ENCODE peak calls at places on chromosomes 13 and 19, in four cellular contexts. G is H9; R is left lung; D is CD8-positive, alpha-beta T cell. H is an unnamed sample.

GRCh38 chr13:48542581-48543341 is 9.9 kb upstream of the RCBTB2 start:
- DNase-seq in G (peak), R (peak), D (no peak), H (no peak)

GRCh38 chr13:77698211-77699058 is 948 bp downstream of the SLAIN1 start:
- DNase-seq in G (peak), R (peak), D (peak), H (no peak)

GRCh38 chr13:36105726-36106125 is 25.5 kb downstream of the DCLK1 start:
- DNase-seq in G (no peak), R (no peak), D (no peak), H (no peak)

GRCh38 chr13:48000559-48001126 is 430 bp downstream of the SUCLA2 start:
- DNase-seq in G (peak), R (peak), D (no peak), H (no peak)

GRCh38 chr19:53552001-53552721 is 14.2 kb downstream of the ZNF331 start:
- DNase-seq in G (no peak), R (no peak), D (no peak), H (no peak)

GRCh38 chr13:78193853-78194252 is 275.2 kb upstream of the EDNRB start:
- DNase-seq in G (no peak), R (no peak), D (no peak), H (no peak)

GRCh38 chr13:59643239-59643865 is 520.4 kb downstream of the DIAPH3 start:
- DNase-seq in G (no peak), R (no peak), D (no peak), H (no peak)

GRCh38 chr19:277581-278165 is 13.5 kb downstream of the PLPP2 start:
- DNase-seq in G (peak), R (no peak), D (no peak), H (no peak)

GRCh38 chr19:3328743-3329142 is 37.6 kb upstream of the NFIC start:
- DNase-seq in G (no peak), R (no peak), D (no peak), H (no peak)

GRCh38 chr19:33125929-33126388 is 6.0 kb upstream of the WDR88 start:
- DNase-seq in G (peak), R (peak), D (peak), H (no peak)

GRCh38 chr13:89628567-89628966 is 1718.9 kb upstream of the MIR17HG start:
- DNase-seq in G (no peak), R (no peak), D (no peak), H (no peak)

GRCh38 chr19:11460207-11460606 is 20.6 kb downstream of the ELAVL3 start:
- DNase-seq in G (no peak), R (no peak), D (no peak), H (no peak)

GRCh38 chr13:99389520-99390304 is 82.5 kb upstream of the GPR183 start:
- DNase-seq in G (no peak), R (no peak), D (peak), H (no peak)

GRCh38 chr19:38229585-38230073 is 5.6 kb upstream of the DPF1 start:
- DNase-seq in G (peak), R (no peak), D (peak), H (no peak)

GRCh38 chr19:33840783-33841182 is 44.1 kb downstream of the KCTD15 start:
- DNase-seq in G (no peak), R (no peak), D (no peak), H (no peak)

GRCh38 chr13:33642374-33643065 is 175.4 kb upstream of the RFC3 start:
- DNase-seq in G (no peak), R (no peak), D (no peak), H (no peak)

GRCh38 chr13:51004111-51004865 is 94.7 kb downstream of the RNASEH2B start:
- DNase-seq in G (peak), R (no peak), D (no peak), H (no peak)

GRCh38 chr19:18590273-18591272 is 2.0 kb downstream of the REX1BD start:
- DNase-seq in G (peak), R (peak), D (no peak), H (no peak)

GRCh38 chr19:35117017-35117570 is 1.5 kb downstream of the FXYD3 start:
- DNase-seq in G (no peak), R (no peak), D (no peak), H (no peak)
- H3K27ac ChIP-seq in G (no peak), R (no peak), D (no peak), H (peak)

DNA sequence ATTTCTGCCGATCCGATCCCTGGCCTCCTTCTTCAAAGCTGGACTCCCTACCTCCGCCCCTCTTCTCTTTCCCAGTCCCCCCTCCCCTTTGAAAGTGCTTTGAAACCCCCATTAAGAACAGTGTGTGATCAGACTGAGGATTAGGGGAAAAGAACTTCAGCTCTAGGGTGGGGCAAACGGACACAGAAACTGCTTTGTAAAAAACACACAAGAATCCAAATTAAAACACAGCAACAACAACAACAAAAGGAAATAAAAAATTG is 1.4 kb downstream of the SPRY2 start:
- DNase-seq in G (no peak), R (no peak), D (no peak), H (no peak)
- H3K27ac ChIP-seq in G (no peak), R (peak), D (no peak), H (peak)

GRCh38 chr13:97240789-97241734 is 18.9 kb downstream of the MBNL2 start:
- DNase-seq in G (no peak), R (no peak), D (no peak), H (no peak)

GRCh38 chr13:97243915-97244820 is 22.0 kb downstream of the MBNL2 start:
- DNase-seq in G (no peak), R (no peak), D (no peak), H (no peak)

GRCh38 chr13:97242755-97243497 is 20.8 kb downstream of the MBNL2 start:
- DNase-seq in G (no peak), R (no peak), D (no peak), H (no peak)

GRCh38 chr13:97239943-97240788 is 18.0 kb downstream of the MBNL2 start:
- DNase-seq in G (no peak), R (no peak), D (no peak), H (no peak)

DNA sequence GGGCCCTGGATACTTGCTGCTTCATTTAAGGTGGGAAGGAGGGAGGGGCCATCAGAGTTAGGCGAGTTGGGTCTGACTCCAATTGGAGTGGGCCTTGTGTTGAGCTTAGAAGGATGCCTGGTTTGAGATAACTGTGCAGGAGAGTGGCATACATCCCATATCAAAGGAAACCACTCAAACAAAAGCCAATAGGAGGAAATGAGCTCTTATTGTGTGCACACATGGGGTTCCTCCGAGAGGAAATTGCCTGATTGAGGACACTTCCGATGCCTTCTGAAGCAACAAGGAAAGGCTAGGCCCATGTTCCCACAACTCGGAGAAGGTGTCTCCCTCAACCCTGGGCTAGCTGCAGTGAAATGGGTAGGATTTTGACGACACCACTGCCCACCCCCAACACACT is 19.6 kb downstream of the MBNL2 start:
- DNase-seq in G (no peak), R (no peak), D (no peak), H (no peak)
- H3K27ac ChIP-seq in G (no peak), R (no peak), D (no peak), H (peak)

GRCh38 chr13:28641600-28641926 is 17.4 kb upstream of the POMP start:
- DNase-seq in G (no peak), R (no peak), D (no peak), H (no peak)

GRCh38 chr13:28637714-28638355 is 21.1 kb upstream of the POMP start:
- DNase-seq in G (no peak), R (no peak), D (no peak), H (no peak)

GRCh38 chr13:28638756-28639155 is 20.2 kb upstream of the POMP start:
- DNase-seq in G (no peak), R (no peak), D (no peak), H (no peak)

GRCh38 chr13:28636677-28637317 is 22.1 kb upstream of the POMP start:
- DNase-seq in G (peak), R (no peak), D (peak), H (peak)

DNA sequence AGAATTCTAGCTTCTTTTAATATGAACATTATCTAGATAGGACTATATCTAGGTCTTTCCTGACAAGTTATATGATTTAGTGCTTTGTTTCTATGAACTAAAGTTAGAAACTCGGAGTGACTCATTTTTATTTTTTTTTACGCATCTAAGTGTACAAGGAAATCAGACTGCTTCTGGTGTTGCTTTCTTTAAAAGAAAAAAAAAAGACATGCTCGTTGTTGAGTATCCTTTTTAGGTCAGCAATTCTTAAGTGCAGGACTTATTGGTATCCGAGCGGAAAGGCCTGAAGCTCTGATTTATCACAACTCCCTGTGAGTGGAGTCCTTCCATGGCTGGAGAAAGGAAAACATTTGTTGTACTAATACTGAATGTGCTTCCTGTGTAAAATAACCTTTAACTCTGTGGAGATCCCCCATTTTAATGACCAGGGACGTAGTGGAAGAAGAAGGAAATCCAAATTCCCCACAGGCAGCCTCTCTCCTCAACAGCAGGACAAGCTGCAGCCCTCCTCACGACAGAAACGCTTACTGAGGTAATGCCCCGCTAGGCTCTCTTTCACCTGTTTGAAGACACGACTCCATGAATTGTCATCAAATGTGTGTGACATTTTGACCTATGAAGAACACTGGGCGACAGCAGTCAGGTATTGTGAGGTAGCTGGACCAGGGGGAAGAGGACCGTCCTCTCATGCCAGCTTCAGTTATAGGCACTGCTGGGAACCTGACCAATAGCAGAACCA is 17.9 kb upstream of the POMP start:
- DNase-seq in G (no peak), R (no peak), D (no peak), H (no peak)
- H3K27ac ChIP-seq in G (no peak), R (no peak), D (no peak), H (peak)

GRCh38 chr19:42325308-42325895 is at the start of gene MEGF8:
- DNase-seq in G (peak), R (peak), D (peak), H (peak)

GRCh38 chr19:42323852-42324654 is 1.4 kb upstream of the MEGF8 start:
- DNase-seq in G (no peak), R (no peak), D (peak), H (no peak)

GRCh38 chr19:42323473-42323851 is 2.0 kb upstream of the MEGF8 start:
- DNase-seq in G (peak), R (no peak), D (no peak), H (no peak)

GRCh38 chr19:42325896-42326771 is 699 bp downstream of the MEGF8 start:
- DNase-seq in G (peak), R (no peak), D (no peak), H (no peak)

GRCh38 chr19:42324655-42325307 is 654 bp upstream of the MEGF8 start:
- DNase-seq in G (no peak), R (no peak), D (no peak), H (no peak)
- H3K27ac ChIP-seq in G (no peak), R (no peak), D (no peak), H (no peak)

GRCh38 chr19:5827342-5827890 is 12.1 kb downstream of the FUT6 start:
- DNase-seq in G (no peak), R (no peak), D (no peak), H (no peak)
- H3K27ac ChIP-seq in G (no peak), R (no peak), D (peak), H (no peak)

DNA sequence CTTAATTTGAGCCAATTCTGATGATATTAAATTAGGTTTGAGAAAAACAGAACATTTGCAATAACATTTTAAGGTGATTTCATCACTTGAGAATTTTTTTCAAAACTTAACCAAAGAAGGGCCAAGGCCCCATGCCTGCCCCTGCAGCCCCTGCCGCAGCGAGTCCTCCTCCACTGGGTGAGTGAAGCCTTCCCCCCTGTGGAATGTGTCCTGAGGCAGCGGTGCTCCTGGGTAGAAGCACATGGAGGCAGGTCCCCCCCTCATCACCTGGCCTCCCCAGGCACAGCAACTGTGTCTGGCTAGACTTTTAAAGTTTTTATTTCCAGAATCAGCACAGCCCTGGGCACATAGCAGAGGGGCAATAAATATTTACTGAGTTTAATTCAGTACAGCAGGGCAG is 10.8 kb downstream of the SOX1 start:
- DNase-seq in G (no peak), R (no peak), D (no peak), H (no peak)
- H3K27ac ChIP-seq in G (no peak), R (no peak), D (no peak), H (no peak)

DNA sequence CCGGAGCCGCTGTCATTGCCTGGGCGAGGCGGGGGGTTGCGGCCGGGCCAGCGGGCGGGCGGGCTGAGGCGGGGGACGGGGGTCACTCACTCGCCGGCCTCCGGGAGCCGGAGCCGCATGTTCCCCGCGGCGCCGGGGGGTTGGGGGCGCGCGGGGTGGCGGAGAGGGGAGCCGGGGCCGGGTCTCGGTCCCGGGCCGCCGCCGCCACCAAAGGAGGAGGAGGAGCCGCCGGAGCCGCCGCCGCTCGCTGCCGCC is 149 bp downstream of the MED26 start:
- DNase-seq in G (no peak), R (no peak), D (no peak), H (no peak)
- H3K27ac ChIP-seq in G (no peak), R (peak), D (peak), H (peak)